ENCODE peak calls at places on chromosome 1, in ten cellular contexts. R, D, B, A, Y, U, W, P, H and S are unnamed samples. For H3K4me1, the result is how much of the 10 kb centered on the place peaks cover.

GRCh38 chr1:243266231-243266630 is 10.4 kb downstream of the SDCCAG8 start:
- DNase-seq in D (no peak), W (no peak), B (no peak), Y (no peak), P (no peak), U (no peak), A (no peak), R (no peak), H (no peak), S (no peak)

GRCh38 chr1:226110249-226111108 is 48.0 kb downstream of the H3-3A start:
- DNase-seq in Y (peak), W (peak), P (peak), A (peak), B (peak), D (peak), R (peak), H (peak), U (peak), S (peak)

GRCh38 chr1:192639607-192640368 is 3.8 kb downstream of the RGS13 start:
- DNase-seq in W (no peak), D (no peak), A (no peak), P (no peak), Y (no peak), R (no peak), H (peak), B (no peak), U (no peak), S (no peak)

GRCh38 chr1:23936481-23937176 is 23.0 kb upstream of the PNRC2 start:
- DNase-seq in Y (no peak), H (no peak), B (no peak), P (peak), W (no peak), A (no peak), D (peak), R (no peak), U (no peak), S (no peak)

GRCh38 chr1:231603598-231604275 is 22.9 kb upstream of the DISC1 start:
- DNase-seq in A (peak), U (no peak), R (peak), B (peak), W (peak), D (peak), P (peak), Y (no peak), H (peak), S (peak)

GRCh38 chr1:145918992-145919939 is 749 bp upstream of the PEX11B start:
- DNase-seq in R (peak), H (peak), A (peak), U (peak), P (peak), Y (peak), W (peak), B (peak), D (peak), S (peak)

GRCh38 chr1:56509713-56510641 is 69.4 kb downstream of the PLPP3 start:
- DNase-seq in A (no peak), H (no peak), R (no peak), U (no peak), B (no peak), D (peak), P (peak), Y (peak), W (no peak), S (no peak)

GRCh38 chr1:37475380-37476086 is 1.2 kb downstream of the ZC3H12A start:
- DNase-seq in U (peak), Y (no peak), B (no peak), P (no peak), W (no peak), R (no peak), A (peak), D (no peak), H (peak), S (no peak)

GRCh38 chr1:182575540-182576149 is 13.4 kb downstream of the RNASEL start:
- DNase-seq in U (no peak), P (no peak), A (no peak), R (peak), W (no peak), H (peak), D (no peak), Y (no peak), B (no peak), S (no peak)

GRCh38 chr1:1220197-1220596 is 6.2 kb upstream of the TNFRSF4 start:
- DNase-seq in H (no peak), Y (no peak), R (no peak), A (no peak), U (no peak), W (no peak), B (no peak), P (no peak), D (no peak), S (no peak)

GRCh38 chr1:100543640-100544039 is 5.7 kb downstream of the GPR88 start:
- DNase-seq in D (no peak), H (peak), P (peak), R (no peak), W (no peak), A (no peak), U (no peak), B (peak), Y (no peak), S (no peak)

GRCh38 chr1:48092401-48092800 is 95.2 kb upstream of the TRABD2B start:
- DNase-seq in B (no peak), Y (no peak), P (no peak), U (no peak), D (no peak), H (no peak), R (no peak), A (no peak), W (no peak), S (no peak)

GRCh38 chr1:177567393-177567792 is 396.6 kb downstream of the BRINP2 start:
- DNase-seq in Y (no peak), W (no peak), A (no peak), U (no peak), H (peak), B (no peak), R (peak), P (peak), D (no peak), S (no peak)

GRCh38 chr1:201656670-201657032 is 117.7 kb downstream of the NAV1 start:
- DNase-seq in D (peak), W (no peak), H (no peak), Y (no peak), P (no peak), A (no peak), R (peak), U (no peak), B (peak), S (peak)

GRCh38 chr1:13469343-13469742 is 44.5 kb downstream of the LRRC38 start:
- DNase-seq in W (no peak), Y (no peak), B (no peak), A (no peak), P (peak), D (no peak), U (no peak), R (no peak), H (peak), S (no peak)

GRCh38 chr1:59188413-59189213 is 108.3 kb upstream of the FGGY start:
- DNase-seq in R (no peak), B (no peak), P (no peak), Y (no peak), W (no peak), U (no peak), A (peak), H (no peak), D (no peak), S (peak)

GRCh38 chr1:53334781-53335180 is 6.9 kb upstream of the LRP8 start:
- DNase-seq in A (no peak), P (no peak), H (no peak), Y (no peak), B (no peak), U (no peak), D (no peak), W (peak), R (no peak), S (no peak)

GRCh38 chr1:232628335-232629214 is 1.4 kb downstream of the SIPA1L2 start:
- DNase-seq in W (no peak), B (no peak), R (peak), D (peak), P (peak), A (no peak), H (peak), U (no peak), Y (no peak), S (no peak)

GRCh38 chr1:89719502-89720306 is 86.8 kb downstream of the LRRC8C start:
- DNase-seq in D (no peak), H (no peak), P (peak), A (no peak), R (peak), U (no peak), W (no peak), Y (no peak), B (no peak), S (no peak)

GRCh38 chr1:36871146-36871971 is 163.0 kb downstream of the GRIK3 start:
- DNase-seq in B (peak), A (no peak), U (no peak), P (no peak), Y (no peak), H (no peak), W (no peak), D (no peak), R (no peak), S (no peak)

GRCh38 chr1:229669333-229669732 is 43.3 kb downstream of the URB2 start:
- DNase-seq in H (no peak), R (peak), U (no peak), B (peak), A (no peak), D (no peak), P (no peak), W (no peak), Y (no peak), S (no peak)

GRCh38 chr1:244675167-244675566 is 22.2 kb downstream of the DESI2 start:
- DNase-seq in W (no peak), A (no peak), P (no peak), R (peak), B (no peak), Y (no peak), D (no peak), U (no peak), H (no peak), S (no peak)

GRCh38 chr1:180791806-180792205 is 120.9 kb upstream of the KIAA1614 start:
- DNase-seq in H (peak), R (no peak), W (no peak), D (no peak), B (no peak), Y (no peak), P (no peak), A (no peak), U (no peak), S (no peak)

GRCh38 chr1:23473037-23473800 is 10.8 kb downstream of the ASAP3 start:
- DNase-seq in U (no peak), H (peak), Y (no peak), D (no peak), R (peak), W (no peak), A (no peak), B (no peak), P (no peak), S (peak)

GRCh38 chr1:232868793-232869491 is 63.7 kb downstream of the MAP10 start:
- DNase-seq in H (peak), W (no peak), R (peak), Y (peak), B (peak), P (no peak), U (no peak), A (peak), D (no peak), S (peak)

GRCh38 chr1:241998412-241998921 is 431 bp downstream of the MAP1LC3C start:
- DNase-seq in W (peak), U (peak), D (peak), Y (peak), A (peak), H (peak), B (peak), P (peak), R (peak), S (peak)

GRCh38 chr1:35876988-35877387 is 6.0 kb upstream of the AGO1 start:
- DNase-seq in A (no peak), H (peak), Y (no peak), D (peak), U (no peak), W (no peak), R (peak), P (peak), B (no peak), S (no peak)

GRCh38 chr1:42003433-42003832 is 84.7 kb upstream of the HIVEP3 start:
- DNase-seq in P (no peak), Y (no peak), H (peak), R (no peak), B (no peak), W (peak), U (no peak), A (no peak), D (peak), S (peak)

GRCh38 chr1:216926681-216927080 is 203.5 kb upstream of the ESRRG start:
- DNase-seq in P (peak), A (no peak), Y (no peak), W (no peak), B (no peak), D (peak), U (no peak), H (no peak), R (no peak), S (no peak)

GRCh38 chr1:966603-967295 is 467 bp downstream of the PLEKHN1 start:
- DNase-seq in W (peak), H (peak), P (peak), Y (peak), B (peak), R (peak), U (peak), D (peak), A (peak), S (peak)

GRCh38 chr1:190320952-190321351 is 156.7 kb downstream of the BRINP3 start:
- DNase-seq in D (peak), W (no peak), Y (no peak), R (peak), U (no peak), P (peak), B (peak), H (peak), A (no peak), S (no peak)

GRCh38 chr1:209926045-209926444 is 12.0 kb upstream of the SYT14 start:
- DNase-seq in D (no peak), W (no peak), B (peak), R (peak), H (peak), Y (no peak), A (no peak), P (no peak), U (no peak), S (peak)

GRCh38 chr1:34460193-34460592 is 283.5 kb downstream of the C1orf94 start:
- DNase-seq in Y (peak), W (peak), H (peak), A (no peak), P (peak), R (no peak), D (peak), B (peak), U (peak), S (peak)

GRCh38 chr1:171438441-171438840 is 46.9 kb upstream of the PRRC2C start:
- DNase-seq in Y (no peak), D (no peak), H (peak), U (peak), B (no peak), R (peak), P (no peak), W (peak), A (no peak), S (peak)

GRCh38 chr1:200243042-200243437 is 166.8 kb downstream of the ZNF281 start:
- DNase-seq in R (peak), U (no peak), A (no peak), W (no peak), D (no peak), H (no peak), B (no peak), P (peak), Y (no peak), S (no peak)

GRCh38 chr1:230725256-230726012 is 11.5 kb upstream of the AGT start:
- DNase-seq in B (no peak), R (no peak), H (no peak), Y (peak), U (no peak), A (no peak), P (no peak), W (no peak), D (no peak), S (no peak)

GRCh38 chr1:195458365-195458764 is 1149.9 kb downstream of the KCNT2 start:
- DNase-seq in A (no peak), B (no peak), W (no peak), D (no peak), H (no peak), R (no peak), Y (no peak), P (no peak), U (no peak), S (no peak)

GRCh38 chr1:81801834-81802531 is 1.2 kb downstream of the ADGRL2 start:
- DNase-seq in Y (peak), W (peak), B (peak), A (peak), U (peak), R (peak), D (peak), P (peak), H (no peak), S (peak)

GRCh38 chr1:171126504-171126903 is 35.8 kb downstream of the FMO3 start:
- DNase-seq in A (no peak), R (no peak), P (no peak), Y (no peak), W (peak), B (no peak), U (no peak), H (no peak), D (no peak), S (peak)

GRCh38 chr1:160208179-160209040 is 3.2 kb downstream of the PEA15 start:
- DNase-seq in U (no peak), H (no peak), W (no peak), P (no peak), Y (no peak), A (no peak), R (no peak), D (no peak), B (no peak), S (no peak)

GRCh38 chr1:160209656-160210046 is 4.5 kb downstream of the PEA15 start:
- DNase-seq in D (peak), W (no peak), B (peak), R (no peak), P (peak), A (no peak), Y (no peak), U (no peak), H (no peak), S (peak)

GRCh38 chr1:160211010-160211790 is 6.0 kb downstream of the PEA15 start:
- DNase-seq in D (no peak), W (no peak), H (no peak), A (no peak), Y (no peak), P (peak), R (no peak), U (no peak), B (no peak), S (no peak)

GRCh38 chr1:160209041-160209655 is 4.0 kb downstream of the PEA15 start:
- DNase-seq in U (no peak), A (no peak), R (peak), H (no peak), Y (no peak), P (no peak), D (no peak), W (no peak), B (no peak), S (no peak)

DNA sequence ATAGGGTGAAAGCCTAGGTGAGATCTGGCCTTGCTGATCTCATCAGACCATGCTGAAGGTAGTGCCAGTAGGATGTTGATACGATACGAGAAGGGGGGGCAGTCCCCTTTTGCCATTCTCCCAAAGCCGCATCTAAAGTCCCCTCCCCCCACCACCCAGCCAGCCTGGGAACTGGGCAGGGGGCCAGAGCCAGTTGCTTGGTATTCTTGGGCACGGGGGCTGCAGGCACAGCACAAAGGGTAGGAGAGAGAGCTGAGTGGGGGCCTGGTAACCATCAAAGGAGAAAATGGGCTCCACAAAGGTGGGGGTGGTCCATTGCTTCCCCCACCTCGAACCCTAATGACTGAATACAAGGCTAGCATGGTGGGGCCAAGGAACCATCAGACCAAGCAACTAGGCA is 5.4 kb downstream of the PEA15 start:
- DNase-seq in R (no peak), H (no peak), U (no peak), W (no peak), A (no peak), Y (no peak), B (no peak), D (no peak), P (no peak), S (no peak)
- H3K4me1 ChIP-seq in R (under half), H (under half), U (under half), W (under half), A (under half), Y (under half), B (under half), D (half or more), P (half or more), S (under half)

GRCh38 chr1:40385437-40386310 is 12.1 kb downstream of the SMAP2 start:
- DNase-seq in H (no peak), D (no peak), W (no peak), Y (no peak), B (no peak), U (no peak), R (no peak), A (no peak), P (no peak), S (no peak)

GRCh38 chr1:40384413-40384762 is 10.9 kb downstream of the SMAP2 start:
- DNase-seq in B (no peak), P (no peak), W (peak), Y (no peak), H (peak), A (no peak), U (peak), R (no peak), D (no peak), S (no peak)

GRCh38 chr1:40386796-40387195 is 13.3 kb downstream of the SMAP2 start:
- DNase-seq in Y (no peak), H (no peak), B (no peak), R (no peak), W (no peak), D (no peak), U (no peak), P (no peak), A (no peak), S (no peak)

GRCh38 chr1:40384887-40385286 is 11.4 kb downstream of the SMAP2 start:
- DNase-seq in B (no peak), W (no peak), D (no peak), A (no peak), H (no peak), R (no peak), P (no peak), Y (no peak), U (no peak), S (no peak)

GRCh38 chr1:40386311-40386778 is 12.8 kb downstream of the SMAP2 start:
- DNase-seq in R (no peak), A (no peak), D (no peak), P (no peak), U (no peak), Y (no peak), B (no peak), W (no peak), H (no peak), S (no peak)
- H3K4me3 ChIP-seq in R (no peak), A (no peak), D (no peak), P (no peak), U (no peak), Y (no peak), B (no peak), W (no peak), H (no peak), S (no peak)

GRCh38 chr1:233975486-233975885 is 71.0 kb downstream of the SLC35F3 start:
- DNase-seq in R (no peak), H (no peak), B (no peak), U (no peak), W (no peak), A (no peak), D (no peak), Y (no peak), P (no peak), S (no peak)

GRCh38 chr1:233971753-233972152 is 67.3 kb downstream of the SLC35F3 start:
- DNase-seq in W (no peak), H (no peak), A (no peak), R (no peak), P (no peak), U (no peak), B (no peak), D (no peak), Y (no peak), S (no peak)

GRCh38 chr1:233972563-233972950 is 68.1 kb downstream of the SLC35F3 start:
- DNase-seq in H (peak), P (no peak), D (no peak), B (no peak), Y (no peak), R (no peak), W (no peak), A (no peak), U (no peak), S (no peak)

GRCh38 chr1:233972951-233973635 is 68.6 kb downstream of the SLC35F3 start:
- DNase-seq in Y (no peak), H (peak), P (no peak), D (no peak), W (no peak), U (no peak), B (peak), R (no peak), A (no peak), S (no peak)
- TF ChIP-seq CTCF in Y (no peak), H (peak), P (no peak), D (no peak), W (no peak), U (no peak), B (peak), R (no peak), A (no peak), S (no peak)

GRCh38 chr1:118983558-118984021 is 4.6 kb downstream of the TBX15 start:
- DNase-seq in D (no peak), A (no peak), R (no peak), U (no peak), P (no peak), Y (no peak), H (no peak), B (no peak), W (no peak), S (no peak)
- H3K4me1 ChIP-seq in D (under half), A (under half), R (under half), U (under half), P (under half), Y (under half), H (under half), B (under half), W (under half), S (under half)

DNA sequence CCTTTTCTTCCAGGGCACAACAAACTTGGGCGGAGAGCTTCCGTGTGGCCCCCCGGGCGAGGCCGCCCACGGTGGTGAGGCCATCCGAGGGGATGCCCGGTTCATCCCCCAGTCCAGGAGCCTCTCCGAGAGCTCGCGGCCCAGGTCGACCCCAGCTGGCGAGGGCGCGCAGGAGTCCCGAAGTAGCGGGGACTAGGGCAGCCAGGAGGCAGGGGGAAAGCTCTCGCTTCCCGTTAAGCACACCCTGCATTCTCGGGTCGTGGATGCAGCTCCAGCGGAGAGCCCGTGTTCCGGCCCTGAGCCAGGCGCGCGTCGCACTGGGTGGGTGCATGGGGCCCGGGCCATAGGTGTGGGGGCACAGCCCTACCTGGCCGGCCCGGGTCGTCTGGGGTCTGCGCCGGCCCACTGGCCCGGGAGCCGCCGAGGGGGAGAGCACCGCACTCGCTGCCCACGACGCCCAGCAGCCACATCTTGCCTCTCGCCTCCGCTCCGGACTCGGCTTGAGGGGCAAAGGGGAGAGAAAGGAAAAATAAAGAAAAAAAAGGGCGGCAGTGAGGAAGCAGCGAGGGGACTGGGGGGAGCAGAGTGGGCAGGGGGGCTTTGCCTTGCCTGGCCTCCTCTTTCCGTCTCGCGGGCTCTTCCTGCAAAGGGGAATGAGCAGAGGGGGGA is 1.8 kb downstream of the RNF220 start:
- DNase-seq in H (no peak), D (peak), A (no peak), B (no peak), U (no peak), W (no peak), Y (no peak), P (peak), R (no peak), S (no peak)
- H3K4me3 ChIP-seq in H (peak), D (peak), A (peak), B (no peak), U (no peak), W (peak), Y (peak), P (peak), R (no peak), S (no peak)